ENCODE peak calls at places on chromosomes 16 and 17, in ten cellular contexts. Q is activated T-helper 1 cell treated with Interleukin-2 at 50 U/mL for 16 hours; A is left cardiac atrium; F is AG04450; B is fibroblast of the conjunctiva; X is GDM1; H is trophoblast cell; W is stimulated activated CD8-positive, alpha-beta memory T cell treated with anti-CD3 and anti-CD28 coated beads, Interleukin-7, amount 100 ng/mL, for 1 hour; Z is GM12891; C is activated CD8-positive, alpha-beta memory T cell treated with anti-CD3 and anti-CD28 coated beads, Interleukin-2, amount 10 ng/mL, durations not matched to agents 7 days and 5 days. D is an unnamed sample.

GRCh38 chr17:73749906-73750305 is 105.7 kb upstream of the SDK2 start:
- DNase-seq in X (no peak), H (no peak), F (no peak), W (no peak), A (no peak), Q (no peak), C (no peak), B (no peak), Z (no peak), D (no peak)

GRCh38 chr17:82414548-82415281 is 3.4 kb upstream of the HEXD start:
- DNase-seq in W (peak; percentile 34), H (peak; percentile 87), Q (peak; percentile 46), F (no peak), C (peak; percentile 86), A (peak; percentile 81), Z (peak; percentile 68), X (peak; percentile 34), B (peak; percentile 57), D (peak; percentile 79)

GRCh38 chr17:34126965-34127364 is 128.1 kb upstream of the CCL2 start:
- DNase-seq in Z (peak; percentile 7), X (no peak), Q (no peak), W (no peak), F (no peak), H (no peak), A (no peak), C (no peak), B (no peak), D (no peak)

GRCh38 chr17:75637143-75637538 is 3.9 kb downstream of the SMIM5 start:
- DNase-seq in X (no peak), C (no peak), Q (no peak), F (no peak), W (no peak), Z (no peak), B (no peak), H (no peak), A (peak; percentile 67), D (no peak)

GRCh38 chr16:84351630-84352029 is 16.7 kb upstream of the ATP2C2 start:
- DNase-seq in Z (no peak), Q (no peak), C (no peak), A (no peak), W (no peak), B (no peak), F (no peak), H (no peak), X (no peak), D (no peak)

GRCh38 chr16:86609115-86609514 is 30.8 kb downstream of the FOXL1 start:
- DNase-seq in B (no peak), C (no peak), H (peak; percentile 83), Q (no peak), X (no peak), Z (no peak), W (no peak), F (peak; percentile 86), A (no peak), D (no peak)

GRCh38 chr17:17425591-17425990 is 51.2 kb upstream of the MED9 start:
- DNase-seq in X (no peak), B (no peak), C (no peak), H (peak; percentile 40), F (no peak), Z (no peak), Q (no peak), W (no peak), A (no peak), D (no peak)

GRCh38 chr17:80720624-80721577 is 176.3 kb downstream of the RPTOR start:
- DNase-seq in B (no peak), A (no peak), F (no peak), Q (peak; percentile 56), H (peak; percentile 81), W (peak; percentile 22), Z (no peak), C (peak; percentile 95), X (no peak), D (peak; percentile 52)

GRCh38 chr16:55907661-55908060 is 32.5 kb upstream of the CES5A start:
- DNase-seq in Z (no peak), B (no peak), H (no peak), X (no peak), Q (no peak), C (no peak), F (no peak), A (no peak), W (no peak), D (no peak)

GRCh38 chr16:89367538-89368059 is 122.8 kb downstream of the ANKRD11 start:
- DNase-seq in B (no peak), Q (no peak), H (no peak), C (no peak), Z (no peak), W (no peak), A (no peak), F (no peak), X (no peak), D (no peak)

GRCh38 chr17:27366438-27366837 is 72.5 kb downstream of the WSB1 start:
- DNase-seq in A (no peak), B (no peak), H (no peak), C (no peak), Q (no peak), Z (no peak), W (no peak), X (no peak), F (no peak), D (no peak)

D was measured in activated naive CD8-positive, alpha-beta T cell treated with anti-CD3 and anti-CD28 coated beads, Interleukin-2, amount 50 U/mL, for 24 hours.